ENCODE peak calls at places on chromosome 11, in eight cellular contexts. L is psoas muscle; C is transverse colon; Y is gastrocnemius medialis; P is mammary epithelial cell; J is tibial artery; S is CD8-positive, alpha-beta T cell; I is upper lobe of right lung. R is an unnamed sample.
A peak's percentile ranks its signal among the peaks of the same experiment; 100 is the strongest.

GRCh38 chr11:93528757-93529639 is 14.2 kb downstream of the SMCO4 start:
- DNase-seq in L (no peak), C (no peak), Y (peak; percentile 35), P (no peak), J (no peak), S (no peak), I (no peak), R (no peak)

GRCh38 chr11:45287316-45287903 is 1.3 kb upstream of the SYT13 start:
- DNase-seq in L (no peak), C (no peak), Y (no peak), P (no peak), J (no peak), S (no peak), I (no peak), R (no peak)

GRCh38 chr11:57680552-57680874 is 12.6 kb downstream of the ZDHHC5 start:
- DNase-seq in L (no peak), C (no peak), Y (no peak), P (peak; percentile 73), J (no peak), S (no peak), I (no peak), R (no peak)

GRCh38 chr11:17934194-17934593 is 78.7 kb downstream of the SERGEF start:
- DNase-seq in L (no peak), C (no peak), Y (no peak), P (no peak), J (no peak), S (no peak), I (no peak), R (no peak)

GRCh38 chr11:124762624-124763155 is 600 bp upstream of the ESAM start:
- DNase-seq in L (no peak), C (peak; percentile 19), Y (no peak), P (no peak), J (peak; percentile 76), S (no peak), I (peak; percentile 77), R (no peak)

GRCh38 chr11:8017894-8018741 is 31.0 kb downstream of the EIF3F start:
- DNase-seq in L (no peak), C (no peak), Y (no peak), P (no peak), J (no peak), S (no peak), I (peak; percentile 52), R (no peak)

GRCh38 chr11:20671856-20672546 is 2.6 kb downstream of the NELL1 start:
- DNase-seq in L (no peak), C (no peak), Y (no peak), P (peak; percentile 6), J (no peak), S (no peak), I (no peak), R (no peak)

GRCh38 chr11:15278129-15278528 is 163.4 kb downstream of the INSC start:
- DNase-seq in L (no peak), C (no peak), Y (no peak), P (no peak), J (no peak), S (no peak), I (no peak), R (no peak)

GRCh38 chr11:2774173-2775082 is 74.6 kb upstream of the KCNQ1OT1 start:
- DNase-seq in L (peak; percentile 33), C (no peak), Y (no peak), P (no peak), J (peak; percentile 45), S (peak; percentile 40), I (peak; percentile 51), R (no peak)

GRCh38 chr11:13329670-13330401 is 52.2 kb downstream of the BMAL1 start:
- DNase-seq in L (no peak), C (no peak), Y (peak; percentile 41), P (peak; percentile 74), J (no peak), S (no peak), I (no peak), R (no peak)

GRCh38 chr11:75160880-75161279 is 10.0 kb downstream of the SLCO2B1 start:
- DNase-seq in L (no peak), C (no peak), Y (no peak), P (no peak), J (no peak), S (no peak), I (no peak), R (no peak)

GRCh38 chr11:2788751-2789140 is 89.0 kb upstream of the KCNQ1OT1 start:
- DNase-seq in L (peak; percentile 26), C (peak; percentile 7), Y (peak; percentile 3), P (no peak), J (no peak), S (peak; percentile 11), I (peak; percentile 40), R (no peak)

GRCh38 chr11:89477175-89477574 is 14.0 kb downstream of the NOX4 start:
- DNase-seq in L (no peak), C (peak; percentile 16), Y (no peak), P (no peak), J (no peak), S (no peak), I (no peak), R (no peak)

GRCh38 chr11:94759522-94759921 is 8.6 kb upstream of the AMOTL1 start:
- DNase-seq in L (no peak), C (no peak), Y (no peak), P (no peak), J (no peak), S (no peak), I (no peak), R (no peak)

DNA sequence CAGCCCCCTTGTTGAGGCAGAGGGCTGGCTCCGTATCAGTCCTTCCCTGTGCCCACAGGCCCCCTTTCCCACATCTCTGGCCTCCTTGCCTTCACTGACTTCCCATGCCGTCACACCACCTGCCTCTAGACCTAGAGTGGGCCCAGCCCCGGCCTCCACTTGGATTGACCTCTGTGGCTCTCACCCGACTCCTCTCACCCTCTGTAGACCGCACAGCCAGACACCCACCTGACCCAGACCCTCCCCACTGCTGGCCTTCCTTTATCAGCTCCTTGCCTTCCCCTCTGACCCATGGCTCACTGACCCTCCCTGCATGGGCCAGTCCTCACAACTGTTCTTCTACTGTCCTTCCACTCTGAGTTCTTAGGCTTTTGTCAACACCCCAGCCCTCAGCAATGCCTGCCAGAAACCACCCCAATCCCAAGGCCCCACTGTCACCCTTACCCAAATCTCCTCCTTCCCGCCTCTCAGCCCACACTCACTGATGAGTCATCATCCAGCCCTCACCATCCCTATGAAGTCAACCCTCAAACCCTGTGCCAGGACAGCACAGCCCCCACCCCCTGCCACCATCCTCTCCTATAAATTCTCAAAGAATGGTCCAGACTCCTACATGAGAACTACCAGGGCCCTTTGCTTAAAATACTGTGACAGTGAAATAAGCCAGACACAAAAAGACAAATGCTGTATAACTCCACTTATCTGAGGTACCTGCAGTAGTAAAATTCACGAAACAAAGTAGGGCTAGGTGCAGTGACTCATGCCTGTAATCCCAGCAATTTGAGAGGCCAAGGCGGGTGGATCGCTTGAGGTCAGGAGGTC is 53.4 kb downstream of the SCGB1A1 start:
- DNase-seq in L (no peak), C (peak; percentile 51), Y (no peak), P (peak; percentile 51), J (no peak), S (no peak), I (no peak), R (no peak)
- H3K27ac ChIP-seq in L (no peak overlapping the region), C (peak overlapping the region; percentile 62), Y (no peak overlapping the region), P (no peak overlapping the region), J (no peak overlapping the region), S (no peak overlapping the region), I (no peak overlapping the region), R (peak overlapping the region; percentile 43)

GRCh38 chr11:68009391-68010000 is 631 bp upstream of the ALDH3B1 start:
- DNase-seq in L (no peak), C (no peak), Y (no peak), P (peak; percentile 44), J (no peak), S (no peak), I (peak; percentile 48), R (no peak)
- H3K4me3 ChIP-seq in L (peak overlapping the region; percentile 57), C (no peak overlapping the region), Y (no peak overlapping the region), P (no peak overlapping the region), J (peak overlapping the region; percentile 54), S (no peak overlapping the region), I (peak overlapping the region; percentile 53), R (no peak overlapping the region)

GRCh38 chr11:772429-773390 is 4.6 kb downstream of the GATD1 start:
- DNase-seq in L (no peak), C (no peak), Y (no peak), P (no peak), J (no peak), S (no peak), I (peak; percentile 61), R (no peak)
- H3K4me1 ChIP-seq in L (peaks cover 16% of the 10 kb centered on the region), C (peaks cover 19% of the 10 kb centered on the region), Y (peaks cover 18% of the 10 kb centered on the region), P (peaks cover 36% of the 10 kb centered on the region), J (peaks cover 41% of the 10 kb centered on the region), S (peaks cover 16% of the 10 kb centered on the region), I (peaks cover 16% of the 10 kb centered on the region), R (peaks cover 13% of the 10 kb centered on the region)

DNA sequence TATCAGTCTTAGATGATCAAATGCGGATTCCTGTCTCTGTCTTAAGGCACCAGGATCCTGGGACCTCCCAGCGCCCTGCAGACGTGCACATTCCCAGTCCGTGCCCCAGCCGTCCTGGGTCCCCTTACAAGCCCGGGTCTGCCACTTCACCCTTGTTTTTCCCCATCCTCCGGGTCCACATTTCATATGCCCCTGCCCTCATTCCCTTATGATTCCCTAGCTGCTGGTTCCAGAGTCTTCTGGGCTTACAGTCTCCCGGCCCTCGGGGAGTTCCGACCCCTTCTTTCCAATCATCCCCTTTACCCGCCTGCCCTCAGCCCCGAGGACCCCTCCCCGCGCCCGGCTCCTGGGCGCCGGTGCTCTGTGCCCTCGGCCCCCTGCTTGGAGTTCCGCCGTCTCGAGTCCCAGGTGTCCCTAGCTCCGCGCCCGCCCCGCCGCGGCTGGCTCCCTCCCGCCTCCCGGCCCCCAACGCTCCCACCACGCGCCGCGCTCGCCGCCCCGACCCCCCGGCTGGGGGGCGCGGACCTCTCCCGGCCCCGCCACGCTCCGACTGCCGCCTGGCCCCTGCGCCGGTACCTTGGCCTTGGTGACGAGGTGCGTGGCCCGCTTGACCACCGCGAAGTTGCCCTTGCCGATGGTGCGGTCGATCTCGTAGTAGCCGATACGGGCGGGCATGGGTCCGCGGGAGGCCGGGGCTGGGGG is 510 bp downstream of the SIK3 start:
- DNase-seq in L (peak; percentile 61), C (peak; percentile 44), Y (peak; percentile 25), P (no peak), J (no peak), S (peak; percentile 52), I (peak; percentile 82), R (peak; percentile 47)
- H3K27ac ChIP-seq in L (peak overlapping the region; percentile 93), C (peak overlapping the region; percentile 97), Y (peak overlapping the region; percentile 91), P (peak overlapping the region; percentile 94), J (peak overlapping the region; percentile 99), S (peak overlapping the region; percentile 87), I (peak overlapping the region; percentile 88), R (peak overlapping the region; percentile 94)

GRCh38 chr11:58905141-58905715 is 34.1 kb upstream of the GLYATL1 start:
- DNase-seq in L (peak; percentile 54), C (no peak), Y (no peak), P (peak; percentile 74), J (no peak), S (no peak), I (no peak), R (no peak)
- H3K4me3 ChIP-seq in L (peak overlapping the region; percentile 47), C (no peak overlapping the region), Y (peak overlapping the region; percentile 11), P (peak overlapping the region; percentile 69), J (peak overlapping the region; percentile 37), S (no peak overlapping the region), I (no peak overlapping the region), R (no peak overlapping the region)

R was measured in CD8-positive, alpha-beta memory T cell.